ENCODE peak calls at places on chromosomes 4 and X, in ten cellular contexts. M is IMR-90; U is transverse colon; N is suprapubic skin; T is HL-60; J is cardiac muscle cell; K is CD4-positive, alpha-beta T cell; L is tibial nerve; I is DND-41; R is AG10803. F is an unnamed sample.

GRCh38 chr4:8836664-8837171 is 34.9 kb downstream of the HMX1 start:
- DNase-seq in M (no peak), U (peak), N (peak), T (no peak), J (no peak), K (no peak), L (no peak), I (no peak), R (no peak), F (no peak)

GRCh38 chr4:189113389-189113888 is 827.2 kb upstream of the FRG1 start:
- DNase-seq in M (no peak), U (no peak), N (no peak), T (no peak), J (no peak), K (no peak), L (no peak), I (no peak), R (no peak), F (no peak)

GRCh38 chr4:55127521-55127920 is 2.1 kb upstream of the KDR start:
- DNase-seq in M (no peak), U (no peak), N (no peak), T (no peak), J (no peak), K (no peak), L (no peak), I (no peak), R (no peak), F (no peak)

GRCh38 chr4:2771264-2771663 is 15.1 kb upstream of the TNIP2 start:
- DNase-seq in M (no peak), U (no peak), N (peak), T (no peak), J (no peak), K (no peak), L (no peak), I (no peak), R (peak), F (no peak)

GRCh38 chr4:54225671-54226398 is 3.3 kb upstream of the PDGFRA start:
- DNase-seq in M (no peak), U (no peak), N (no peak), T (no peak), J (peak), K (no peak), L (no peak), I (no peak), R (peak), F (no peak)

GRCh38 chr4:159606835-159607234 is 504.0 kb downstream of the RAPGEF2 start:
- DNase-seq in M (no peak), U (no peak), N (no peak), T (no peak), J (no peak), K (no peak), L (no peak), I (no peak), R (no peak), F (no peak)

GRCh38 chrX:113828470-113828869 is 755.4 kb upstream of the HTR2C start:
- DNase-seq in M (no peak), U (no peak), N (no peak), T (no peak), J (no peak), K (no peak), L (no peak), I (no peak), R (no peak), F (no peak)

GRCh38 chr4:72312032-72312650 is 256.9 kb downstream of the ADAMTS3 start:
- DNase-seq in M (peak), U (peak), N (peak), T (no peak), J (no peak), K (no peak), L (peak), I (no peak), R (peak), F (no peak)

GRCh38 chr4:158033416-158033863 is 139.4 kb downstream of the GASK1B start:
- DNase-seq in M (peak), U (no peak), N (no peak), T (no peak), J (no peak), K (no peak), L (no peak), I (no peak), R (peak), F (no peak)

GRCh38 chr4:105179539-105180401 is 33.1 kb downstream of the TET2 start:
- DNase-seq in M (peak), U (no peak), N (no peak), T (no peak), J (no peak), K (no peak), L (no peak), I (no peak), R (no peak), F (no peak)

GRCh38 chr4:170047774-170048354 is 21.7 kb upstream of the MFAP3L start:
- DNase-seq in M (peak), U (peak), N (no peak), T (peak), J (peak), K (peak), L (peak), I (peak), R (peak), F (peak)

DNA sequence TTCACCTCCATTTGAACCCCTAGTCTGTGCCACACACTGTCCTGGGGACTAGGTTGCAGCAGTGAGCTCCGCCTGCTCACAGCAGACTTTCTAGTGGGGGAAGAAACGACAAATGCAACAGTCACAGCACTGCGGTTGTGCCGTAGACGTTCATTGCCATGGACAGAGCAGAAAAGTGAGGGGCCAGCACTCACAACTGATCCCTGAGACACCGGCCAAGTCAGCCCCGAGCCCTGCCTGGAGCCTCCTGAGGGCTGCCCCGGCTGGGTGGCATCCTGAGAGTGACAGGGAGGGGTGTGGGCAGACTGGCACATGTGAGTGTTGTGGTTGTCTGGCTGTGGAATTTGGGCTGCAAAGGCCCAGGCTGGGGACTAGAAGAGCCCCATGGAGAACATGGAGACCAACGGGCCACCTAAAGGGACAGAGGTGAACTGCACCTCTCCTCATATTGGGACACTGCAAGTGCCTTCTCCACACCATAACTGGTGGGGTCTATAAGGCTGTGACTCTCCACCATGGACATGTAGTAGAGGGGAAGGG is 4.6 kb downstream of the DUSP9 start:
- DNase-seq in M (no peak), U (no peak), N (peak), T (peak), J (no peak), K (no peak), L (no peak), I (no peak), R (no peak), F (no peak)
- TF ChIP-seq CTCF in M (peak), U (peak), N (peak), T (peak), J (peak), K (no peak), L (no peak), I (peak), R (peak), F (no peak)

DNA sequence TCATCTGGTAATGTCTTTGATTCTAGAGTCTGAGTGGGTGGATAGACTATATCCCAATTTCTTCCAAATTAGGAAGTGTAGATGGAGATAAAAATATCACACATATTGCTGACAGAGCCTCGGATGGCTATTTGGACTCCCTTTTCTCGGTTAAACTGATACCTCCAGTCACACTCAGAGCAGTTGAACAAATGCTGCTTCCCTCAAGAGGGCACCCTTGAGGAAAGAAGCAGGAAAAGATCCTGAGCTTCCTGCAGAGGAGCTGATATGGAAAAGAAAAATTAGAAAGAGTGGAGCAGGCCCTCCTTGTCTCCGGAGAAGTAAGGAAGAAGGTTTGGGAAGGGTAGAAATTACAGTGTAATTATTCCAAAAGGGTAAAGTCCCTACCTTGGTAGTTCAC is 96.2 kb upstream of the CCSER1 start:
- DNase-seq in M (no peak), U (no peak), N (no peak), T (no peak), J (peak), K (no peak), L (no peak), I (no peak), R (no peak), F (no peak)
- TF ChIP-seq CTCF in M (no peak), U (peak), N (no peak), T (no peak), J (no peak), K (no peak), L (no peak), I (no peak), R (no peak), F (no peak)

GRCh38 chr4:140423106-140423505 is 4.3 kb downstream of the CLGN start:
- DNase-seq in M (peak), U (no peak), N (no peak), T (no peak), J (no peak), K (no peak), L (no peak), I (no peak), R (peak), F (no peak)

GRCh38 chr4:140426610-140427103 is 791 bp downstream of the CLGN start:
- DNase-seq in M (no peak), U (no peak), N (peak), T (no peak), J (peak), K (no peak), L (no peak), I (peak), R (no peak), F (peak)

GRCh38 chr4:140427919-140428471 is 547 bp upstream of the CLGN start:
- DNase-seq in M (peak), U (no peak), N (no peak), T (peak), J (no peak), K (no peak), L (no peak), I (no peak), R (peak), F (no peak)

DNA sequence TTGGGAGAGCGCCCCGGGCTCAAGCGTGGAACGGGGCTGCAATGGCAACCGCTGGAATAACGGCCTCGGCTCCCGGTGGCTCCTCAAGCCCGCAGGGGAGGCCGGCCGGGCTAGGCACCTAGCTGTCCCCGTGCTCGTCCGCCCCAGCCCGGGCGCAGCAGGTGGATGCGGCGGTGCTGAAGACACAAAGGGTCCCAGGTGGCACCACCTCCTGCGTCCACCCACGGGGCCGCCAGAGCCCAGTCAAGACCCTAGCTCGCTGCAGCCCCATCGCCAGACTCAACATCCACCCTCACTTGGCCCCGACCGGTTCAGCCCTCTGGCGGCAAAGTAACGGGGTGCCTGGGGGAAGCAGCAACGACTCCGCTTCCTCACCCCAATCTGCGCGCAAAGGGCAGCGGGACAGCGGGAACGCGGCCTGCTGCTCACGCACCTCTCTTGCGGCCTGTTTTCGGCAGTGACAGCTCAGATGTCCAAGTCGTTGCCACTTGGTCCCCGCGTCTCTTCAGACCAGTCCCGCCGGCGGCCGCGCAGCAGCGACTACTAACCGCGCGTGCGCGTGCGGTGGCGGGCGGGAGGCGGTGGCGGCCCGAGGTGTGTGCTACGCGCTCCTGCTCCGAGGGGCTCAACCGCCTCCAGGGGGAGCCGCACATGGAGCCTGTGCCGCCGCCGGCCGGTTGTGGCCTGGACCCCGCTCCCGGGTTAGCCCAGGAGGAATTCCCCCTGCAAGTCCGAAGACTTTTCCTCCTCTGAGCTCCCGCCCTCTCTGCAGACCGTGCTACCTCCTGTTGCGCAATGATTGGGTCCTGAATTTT is at the start of gene CLGN:
- DNase-seq in M (peak), U (peak), N (peak), T (peak), J (peak), K (peak), L (peak), I (peak), R (peak), F (peak)
- TF ChIP-seq CTCF in M (peak), U (peak), N (peak), T (no peak), J (peak), K (peak), L (no peak), I (peak), R (peak), F (peak)

GRCh38 chr4:151646322-151646721 is 114.5 kb downstream of the GATB start:
- DNase-seq in M (no peak), U (no peak), N (no peak), T (no peak), J (no peak), K (no peak), L (no peak), I (no peak), R (no peak), F (no peak)
- TF ChIP-seq CTCF in M (no peak), U (no peak), N (no peak), T (no peak), J (peak), K (no peak), L (no peak), I (peak), R (no peak), F (no peak)

GRCh38 chrX:119698835-119699234 is 5.9 kb upstream of the SEPTIN6 start:
- DNase-seq in M (peak), U (no peak), N (no peak), T (peak), J (peak), K (no peak), L (no peak), I (no peak), R (peak), F (no peak)
- TF ChIP-seq CTCF in M (peak), U (peak), N (peak), T (peak), J (peak), K (peak), L (peak), I (peak), R (peak), F (peak)

DNA sequence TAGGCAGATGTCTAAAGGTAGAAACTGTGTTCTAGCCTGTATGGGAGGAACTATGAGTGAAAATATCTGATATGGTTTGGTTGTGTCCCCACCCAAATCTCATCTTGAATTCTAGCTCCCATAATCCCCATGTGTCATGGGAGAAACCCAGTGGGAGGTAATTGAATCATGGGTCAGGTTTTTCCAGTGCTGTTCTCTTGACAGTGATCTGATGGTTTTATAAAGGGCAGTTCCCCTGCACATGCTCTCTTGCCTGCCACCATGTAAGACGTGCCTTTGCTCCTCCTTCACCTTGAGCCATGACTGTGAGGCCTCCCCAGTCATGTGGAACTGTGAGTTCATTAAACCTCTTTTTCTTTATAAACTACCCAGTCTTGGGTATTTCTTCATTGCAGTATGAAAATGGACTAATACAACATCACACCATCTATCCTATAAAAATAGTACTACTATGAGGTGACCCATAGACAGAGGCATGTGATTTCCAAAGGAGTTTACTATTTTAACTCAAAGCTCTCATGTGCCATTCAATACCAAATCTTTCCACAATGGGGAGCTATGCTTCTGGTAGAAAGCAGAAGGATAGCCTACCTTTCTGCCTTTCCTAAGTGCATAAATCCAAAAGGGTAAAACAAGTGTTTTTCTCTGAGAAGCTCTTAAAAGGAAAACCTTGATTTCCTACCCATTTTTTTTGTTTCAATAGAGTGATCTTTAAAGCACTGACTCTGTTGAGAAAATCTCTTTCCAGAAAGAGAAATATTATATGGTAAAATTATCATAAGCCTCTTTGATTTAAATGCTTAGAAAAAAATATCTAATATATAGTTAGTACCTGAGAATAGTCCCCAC is 38.8 kb downstream of the SEC31A start:
- DNase-seq in M (peak), U (no peak), N (no peak), T (peak), J (peak), K (no peak), L (no peak), I (no peak), R (peak), F (no peak)
- TF ChIP-seq CTCF in M (peak), U (peak), N (peak), T (peak), J (peak), K (peak), L (no peak), I (peak), R (peak), F (peak)

F was measured in activated CD8-positive, alpha-beta T cell treated with anti-CD3 and anti-CD28 coated beads for 36 hours.